ENCODE peak calls at places on chromosomes 4 and X, in seven cellular contexts. Q, K, U, E, W, G and L are unnamed samples.

GRCh38 chr4:151371045-151371605 is 37.9 kb upstream of the FHIP1A start:
- DNase-seq in Q (no peak), K (no peak), U (no peak), E (no peak), W (no peak), G (no peak), L (no peak)

GRCh38 chr4:162510937-162511336 is 347.1 kb upstream of the FSTL5 start:
- DNase-seq in Q (no peak), K (no peak), U (no peak), E (no peak), W (no peak), G (no peak), L (no peak)

GRCh38 chr4:24896977-24897376 is 15.9 kb downstream of the CCDC149 start:
- DNase-seq in Q (no peak), K (no peak), U (no peak), E (no peak), W (no peak), G (no peak), L (no peak)

GRCh38 chr4:126364290-126364978 is 1049.7 kb downstream of the FAT4 start:
- DNase-seq in Q (no peak), K (no peak), U (no peak), E (no peak), W (no peak), G (no peak), L (no peak)

GRCh38 chr4:159946983-159947645 is 844.2 kb downstream of the RAPGEF2 start:
- DNase-seq in Q (peak), K (peak), U (no peak), E (peak), W (no peak), G (no peak), L (peak)

GRCh38 chr4:86595426-86595805 is 1.3 kb downstream of the PTPN13 start:
- DNase-seq in Q (no peak), K (no peak), U (no peak), E (peak), W (no peak), G (no peak), L (no peak)

GRCh38 chrX:129739591-129739990 is 812 bp downstream of the XPNPEP2 start:
- DNase-seq in Q (no peak), K (no peak), U (no peak), E (no peak), W (no peak), G (no peak), L (no peak)

GRCh38 chr4:25884040-25884788 is 21.4 kb upstream of the SEL1L3 start:
- DNase-seq in Q (no peak), K (no peak), U (no peak), E (no peak), W (no peak), G (no peak), L (no peak)

GRCh38 chr4:55397521-55398321 is 2.0 kb downstream of the TMEM165 start:
- DNase-seq in Q (peak), K (no peak), U (no peak), E (no peak), W (no peak), G (no peak), L (no peak)

GRCh38 chr4:181219783-181220416 is 1023.3 kb upstream of the TENM3 start:
- DNase-seq in Q (no peak), K (no peak), U (no peak), E (no peak), W (no peak), G (no peak), L (no peak)

GRCh38 chrX:130118941-130119640 is 8.8 kb upstream of the ELF4 start:
- DNase-seq in Q (no peak), K (no peak), U (no peak), E (no peak), W (no peak), G (no peak), L (no peak)

GRCh38 chr4:143714290-143714625 is 13.8 kb upstream of the FREM3 start:
- DNase-seq in Q (no peak), K (no peak), U (no peak), E (no peak), W (no peak), G (no peak), L (no peak)

GRCh38 chrX:31298881-31299280 is 227.0 kb upstream of the FTHL17 start:
- DNase-seq in Q (no peak), K (no peak), U (no peak), E (no peak), W (no peak), G (no peak), L (no peak)

GRCh38 chrX:55593756-55594257 is 29.4 kb upstream of the FOXR2 start:
- DNase-seq in Q (no peak), K (no peak), U (no peak), E (peak), W (no peak), G (no peak), L (no peak)

GRCh38 chr4:20127626-20128025 is 124.1 kb upstream of the SLIT2 start:
- DNase-seq in Q (no peak), K (no peak), U (no peak), E (no peak), W (no peak), G (no peak), L (no peak)

GRCh38 chr4:106707776-106708603 is 328.1 kb downstream of the DKK2 start:
- DNase-seq in Q (no peak), K (no peak), U (no peak), E (no peak), W (no peak), G (no peak), L (no peak)

DNA sequence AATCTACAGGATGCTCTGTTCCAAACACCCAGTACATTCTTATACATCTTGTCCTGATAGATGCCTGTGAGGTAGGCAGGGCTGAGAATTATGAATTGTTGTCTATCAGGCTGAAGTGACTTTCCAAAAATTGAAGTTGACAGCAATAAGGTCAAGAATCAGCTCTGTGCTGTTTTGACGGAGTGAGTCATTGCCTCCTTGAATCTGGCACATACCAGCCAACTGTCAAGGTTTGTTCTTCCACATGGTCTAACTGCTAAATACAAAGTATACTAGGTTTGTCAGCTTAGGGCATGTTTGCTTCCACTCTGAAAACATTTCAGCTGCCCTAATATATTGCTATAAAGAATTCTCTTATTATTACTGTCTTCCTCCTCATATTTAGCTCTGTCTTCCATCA is 32.3 kb downstream of the SH3RF1 start:
- DNase-seq in Q (no peak), K (no peak), U (no peak), E (no peak), W (no peak), G (no peak), L (no peak)
- TF ChIP-seq TAF1 in Q (no peak), K (no peak), U (no peak), E (no peak), W (no peak), G (no peak), L (no peak)

GRCh38 chrX:18619288-18619687 is 52.6 kb downstream of the RS1 start:
- DNase-seq in Q (no peak), K (no peak), U (no peak), E (no peak), W (no peak), G (no peak), L (no peak)

GRCh38 chrX:18620349-18620748 is 51.6 kb downstream of the RS1 start:
- DNase-seq in Q (no peak), K (peak), U (no peak), E (no peak), W (no peak), G (no peak), L (peak)

GRCh38 chrX:18616688-18617087 is 55.2 kb downstream of the RS1 start:
- DNase-seq in Q (no peak), K (no peak), U (no peak), E (no peak), W (no peak), G (no peak), L (no peak)

GRCh38 chrX:18613930-18614639 is 57.8 kb downstream of the RS1 start:
- DNase-seq in Q (no peak), K (no peak), U (no peak), E (no peak), W (no peak), G (no peak), L (no peak)

GRCh38 chrX:18617351-18617750 is 54.6 kb downstream of the RS1 start:
- DNase-seq in Q (no peak), K (no peak), U (no peak), E (no peak), W (no peak), G (no peak), L (peak)
- TF ChIP-seq TAF1 in Q (no peak), K (no peak), U (no peak), E (no peak), W (no peak), G (no peak), L (no peak)

GRCh38 chr4:9811796-9812195 is 30.4 kb downstream of the DRD5 start:
- DNase-seq in Q (no peak), K (no peak), U (no peak), E (no peak), W (no peak), G (no peak), L (no peak)

GRCh38 chr4:9808077-9808476 is 26.6 kb downstream of the DRD5 start:
- DNase-seq in Q (no peak), K (peak), U (no peak), E (no peak), W (no peak), G (no peak), L (no peak)

GRCh38 chr4:9816285-9816684 is 34.9 kb downstream of the DRD5 start:
- DNase-seq in Q (no peak), K (no peak), U (no peak), E (no peak), W (no peak), G (no peak), L (no peak)

DNA sequence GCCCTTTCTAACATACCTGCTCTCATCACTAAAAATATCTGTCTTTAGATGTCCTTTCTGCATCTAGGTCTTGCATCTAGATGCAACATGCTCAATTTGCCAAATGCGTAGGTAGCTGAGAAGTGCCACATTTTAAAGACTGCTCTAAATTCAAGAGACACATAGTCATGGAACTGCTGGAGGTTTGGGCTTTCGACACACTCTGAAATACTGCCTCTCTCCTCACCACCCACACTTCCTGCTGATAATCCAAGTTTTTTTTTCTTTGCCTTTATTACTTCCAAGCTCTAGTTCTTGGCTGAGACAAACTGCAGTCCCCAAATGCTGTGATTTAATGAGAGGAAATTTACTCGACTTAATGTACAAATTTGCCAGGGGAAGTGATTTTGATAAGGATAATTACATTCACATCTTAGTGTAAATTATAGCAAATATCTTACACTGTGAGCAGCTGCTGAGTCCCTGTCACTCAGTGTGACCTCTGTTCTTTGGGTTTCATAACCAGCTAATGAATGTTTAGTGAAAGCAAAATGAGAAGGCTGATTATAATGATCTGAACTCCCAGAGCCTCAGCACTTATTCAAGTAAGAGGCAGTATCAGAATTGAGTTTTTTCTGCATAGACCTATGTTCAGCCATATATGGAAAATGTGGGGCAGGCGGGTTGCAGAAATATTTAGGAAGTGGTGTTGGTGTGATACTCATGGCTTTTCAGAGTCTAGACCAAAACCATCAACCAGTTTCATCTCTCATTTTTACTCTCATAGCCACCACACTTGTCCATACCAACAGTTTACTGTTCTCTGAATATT is 31.3 kb downstream of the DRD5 start:
- DNase-seq in Q (no peak), K (peak), U (no peak), E (peak), W (no peak), G (no peak), L (no peak)
- TF ChIP-seq TAF1 in Q (no peak), K (no peak), U (no peak), E (no peak), W (no peak), G (no peak), L (no peak)

GRCh38 chrX:2767631-2768455 is 16.0 kb downstream of the XG start:
- DNase-seq in Q (no peak), K (no peak), U (no peak), E (no peak), W (no peak), G (no peak), L (peak)
- TF ChIP-seq TAF1 in Q (no peak), K (no peak), U (no peak), E (no peak), W (no peak), G (no peak), L (no peak)

DNA sequence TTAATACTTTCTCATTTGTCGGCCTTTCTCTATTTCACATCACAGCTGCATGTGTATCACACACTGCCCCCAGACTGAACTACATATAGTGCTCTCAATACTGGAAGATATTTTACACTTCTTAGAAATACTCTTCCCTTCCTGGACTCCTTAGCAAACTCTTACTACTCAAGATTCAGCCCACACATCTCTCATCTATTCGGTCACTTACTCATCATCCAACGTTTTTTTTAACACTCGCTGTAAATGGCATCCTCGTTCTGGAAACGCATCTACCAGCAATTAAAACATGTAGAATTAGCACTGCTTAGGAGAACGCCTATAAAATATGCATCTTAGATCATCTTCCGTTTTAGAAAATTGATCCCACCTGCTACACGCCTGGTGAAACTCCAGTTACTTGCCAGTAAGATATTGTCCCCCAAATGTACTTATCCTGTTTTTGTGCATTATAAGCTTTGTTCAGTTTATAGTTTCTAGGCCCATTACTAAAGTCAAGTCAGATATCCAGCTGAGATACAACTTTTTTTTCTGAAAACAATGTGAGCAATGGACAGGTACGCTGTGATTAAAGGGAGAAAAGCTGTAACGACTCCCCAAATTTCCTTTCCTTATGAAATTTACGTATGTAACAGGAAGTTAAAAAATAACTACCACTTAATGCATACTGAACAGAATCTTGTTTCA is 1.0 kb downstream of the LRP2BP start:
- DNase-seq in Q (peak), K (no peak), U (no peak), E (no peak), W (no peak), G (no peak), L (no peak)
- TF ChIP-seq TAF1 in Q (no peak), K (no peak), U (no peak), E (no peak), W (no peak), G (no peak), L (no peak)

GRCh38 chr4:2891294-2891693 is 47.6 kb downstream of the ADD1 start:
- DNase-seq in Q (peak), K (no peak), U (no peak), E (no peak), W (no peak), G (no peak), L (no peak)
- TF ChIP-seq TAF1 in Q (no peak), K (no peak), U (no peak), E (no peak), W (no peak), G (no peak), L (no peak)

DNA sequence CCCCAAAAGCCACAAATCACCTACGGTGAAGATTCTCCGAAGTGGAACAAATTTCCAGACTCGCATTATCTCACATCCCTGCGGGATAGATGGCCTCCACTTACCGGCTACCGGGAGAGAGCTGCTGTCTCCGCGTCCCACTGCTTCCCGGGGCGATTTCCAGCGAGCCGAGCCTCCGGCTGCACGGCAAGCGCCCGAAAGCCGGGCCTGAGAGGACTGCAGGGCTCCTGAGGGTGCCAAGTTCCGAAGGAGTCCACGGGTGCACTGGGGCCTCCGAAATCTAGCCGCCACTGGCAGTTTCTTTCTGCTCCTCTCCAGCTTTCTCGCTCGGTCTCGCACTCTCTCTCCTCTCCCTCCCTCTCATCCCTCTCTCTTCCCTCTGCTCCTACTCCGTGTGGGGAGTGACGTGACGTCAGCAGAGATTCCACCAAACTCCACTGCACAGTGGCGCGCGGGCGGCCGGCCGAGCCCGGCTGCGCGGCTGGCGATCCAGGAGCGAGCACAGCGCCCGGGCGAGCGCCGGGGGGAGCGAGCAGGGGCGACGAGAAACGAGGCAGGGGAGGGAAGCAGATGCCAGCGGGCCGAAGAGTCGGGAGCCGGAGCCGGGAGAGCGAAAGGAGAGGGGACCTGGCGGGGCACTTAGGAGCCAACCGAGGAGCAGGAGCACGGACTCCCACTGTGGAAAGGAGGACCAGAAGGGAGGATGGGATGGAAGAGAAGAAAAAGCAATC is 14.0 kb upstream of the PITX2 start:
- DNase-seq in Q (no peak), K (no peak), U (no peak), E (no peak), W (no peak), G (peak), L (no peak)
- TF ChIP-seq TAF1 in Q (no peak), K (no peak), U (no peak), E (no peak), W (no peak), G (no peak), L (no peak)

GRCh38 chrX:73562458-73562857 is 539 bp upstream of the CHIC1 start:
- DNase-seq in Q (no peak), K (peak), U (no peak), E (no peak), W (no peak), G (no peak), L (no peak)
- TF ChIP-seq TAF1 in Q (no peak), K (no peak), U (no peak), E (no peak), W (no peak), G (no peak), L (no peak)